ENCODE peak calls at places on chromosome 2, in six cellular contexts. One of them, this sample, is unnamed.

GRCh38 chr2:18795881-18796280 is 206.5 kb upstream of the NT5C1B start:
- DNase-seq in HL-60: no peak
- DNase-seq in lower leg skin: no peak
- DNase-seq in left lung: no peak
- DNase-seq in lower lobe of right lung: no peak
- DNase-seq in NB4: no peak
- DNase-seq in this sample: no peak

GRCh38 chr2:231680284-231680991 is 27.9 kb upstream of the PTMA start:
- DNase-seq in HL-60: no peak
- DNase-seq in lower leg skin: no peak
- DNase-seq in left lung: peak; percentile 56
- DNase-seq in lower lobe of right lung: no peak
- DNase-seq in NB4: no peak
- DNase-seq in this sample: no peak

GRCh38 chr2:153663371-153663770 is 184.8 kb upstream of the RPRM start:
- DNase-seq in HL-60: no peak
- DNase-seq in lower leg skin: no peak
- DNase-seq in left lung: no peak
- DNase-seq in lower lobe of right lung: no peak
- DNase-seq in NB4: no peak
- DNase-seq in this sample: no peak

GRCh38 chr2:194822657-194823056 is 834.4 kb upstream of the SLC39A10 start:
- DNase-seq in HL-60: no peak
- DNase-seq in lower leg skin: no peak
- DNase-seq in left lung: no peak
- DNase-seq in lower lobe of right lung: no peak
- DNase-seq in NB4: no peak
- DNase-seq in this sample: no peak

GRCh38 chr2:74821177-74822124 is 12.5 kb upstream of the HK2 start:
- DNase-seq in HL-60: no peak
- DNase-seq in lower leg skin: peak; percentile 7
- DNase-seq in left lung: no peak
- DNase-seq in lower lobe of right lung: no peak
- DNase-seq in NB4: no peak
- DNase-seq in this sample: no peak

GRCh38 chr2:181962142-181962541 is 23.5 kb upstream of the PPP1R1C start:
- DNase-seq in HL-60: no peak
- DNase-seq in lower leg skin: no peak
- DNase-seq in left lung: no peak
- DNase-seq in lower lobe of right lung: no peak
- DNase-seq in NB4: no peak
- DNase-seq in this sample: no peak

GRCh38 chr2:207408086-207408794 is 121.5 kb upstream of the CREB1 start:
- DNase-seq in HL-60: no peak
- DNase-seq in lower leg skin: no peak
- DNase-seq in left lung: no peak
- DNase-seq in lower lobe of right lung: no peak
- DNase-seq in NB4: no peak
- DNase-seq in this sample: no peak

GRCh38 chr2:58930541-58930940 is 689.4 kb upstream of the FANCL start:
- DNase-seq in HL-60: no peak
- DNase-seq in lower leg skin: no peak
- DNase-seq in left lung: no peak
- DNase-seq in lower lobe of right lung: no peak
- DNase-seq in NB4: no peak
- DNase-seq in this sample: no peak

GRCh38 chr2:217142649-217143266 is 282.9 kb upstream of the TNP1 start:
- DNase-seq in HL-60: no peak
- DNase-seq in lower leg skin: no peak
- DNase-seq in left lung: no peak
- DNase-seq in lower lobe of right lung: no peak
- DNase-seq in NB4: peak; percentile 53
- DNase-seq in this sample: no peak

GRCh38 chr2:189512879-189513278 is 67.7 kb downstream of the SLC40A1 start:
- DNase-seq in HL-60: no peak
- DNase-seq in lower leg skin: no peak
- DNase-seq in left lung: no peak
- DNase-seq in lower lobe of right lung: no peak
- DNase-seq in NB4: no peak
- DNase-seq in this sample: no peak

GRCh38 chr2:219109468-219109867 is 48.7 kb upstream of the IHH start:
- DNase-seq in HL-60: peak; percentile 95
- DNase-seq in lower leg skin: no peak
- DNase-seq in left lung: peak; percentile 72
- DNase-seq in lower lobe of right lung: peak; percentile 67
- DNase-seq in NB4: peak; percentile 94
- DNase-seq in this sample: no peak

GRCh38 chr2:15560404-15560987 is 638 bp downstream of the NBAS start:
- DNase-seq in HL-60: peak; percentile 22
- DNase-seq in lower leg skin: no peak
- DNase-seq in left lung: peak; percentile 33
- DNase-seq in lower lobe of right lung: no peak
- DNase-seq in NB4: peak; percentile 49
- DNase-seq in this sample: no peak

GRCh38 chr2:201858781-201859180 is 52.4 kb downstream of the CDK15 start:
- DNase-seq in HL-60: no peak
- DNase-seq in lower leg skin: no peak
- DNase-seq in left lung: peak; percentile 36
- DNase-seq in lower lobe of right lung: no peak
- DNase-seq in NB4: peak; percentile 79
- DNase-seq in this sample: peak; percentile 30

GRCh38 chr2:46858697-46859080 is 56.9 kb downstream of the MCFD2 start:
- DNase-seq in HL-60: no peak
- DNase-seq in lower leg skin: no peak
- DNase-seq in left lung: no peak
- DNase-seq in lower lobe of right lung: no peak
- DNase-seq in NB4: no peak
- DNase-seq in this sample: no peak

GRCh38 chr2:224956706-224957105 is 85.6 kb downstream of the DOCK10 start:
- DNase-seq in HL-60: no peak
- DNase-seq in lower leg skin: no peak
- DNase-seq in left lung: no peak
- DNase-seq in lower lobe of right lung: no peak
- DNase-seq in NB4: no peak
- DNase-seq in this sample: no peak

GRCh38 chr2:139924070-139924469 is 1143.9 kb upstream of the NXPH2 start:
- DNase-seq in HL-60: no peak
- DNase-seq in lower leg skin: no peak
- DNase-seq in left lung: no peak
- DNase-seq in lower lobe of right lung: no peak
- DNase-seq in NB4: no peak
- DNase-seq in this sample: no peak

GRCh38 chr2:179677148-179677688 is 184.2 kb downstream of the ZNF385B start:
- DNase-seq in HL-60: no peak
- DNase-seq in lower leg skin: no peak
- DNase-seq in left lung: no peak
- DNase-seq in lower lobe of right lung: no peak
- DNase-seq in NB4: no peak
- DNase-seq in this sample: no peak

GRCh38 chr2:178301595-178302324 is 107.4 kb downstream of the OSBPL6 start:
- DNase-seq in HL-60: no peak
- DNase-seq in lower leg skin: no peak
- DNase-seq in left lung: peak; percentile 50
- DNase-seq in lower lobe of right lung: peak; percentile 45
- DNase-seq in NB4: no peak
- DNase-seq in this sample: no peak

GRCh38 chr2:46847726-46848421 is 67.7 kb downstream of the MCFD2 start:
- DNase-seq in HL-60: no peak
- DNase-seq in lower leg skin: no peak
- DNase-seq in left lung: peak; percentile 32
- DNase-seq in lower lobe of right lung: no peak
- DNase-seq in NB4: no peak
- DNase-seq in this sample: no peak

GRCh38 chr2:200863655-200864205 is 728 bp downstream of the CLK1 start:
- DNase-seq in HL-60: no peak
- DNase-seq in lower leg skin: no peak
- DNase-seq in left lung: no peak
- DNase-seq in lower lobe of right lung: no peak
- DNase-seq in NB4: no peak
- DNase-seq in this sample: no peak

GRCh38 chr2:233063269-233063975 is 3.3 kb downstream of the INPP5D start:
- DNase-seq in HL-60: no peak
- DNase-seq in lower leg skin: peak; percentile 85
- DNase-seq in left lung: no peak
- DNase-seq in lower lobe of right lung: no peak
- DNase-seq in NB4: peak; percentile 37
- DNase-seq in this sample: no peak

GRCh38 chr2:128681351-128681906 is 362.8 kb upstream of the HS6ST1 start:
- DNase-seq in HL-60: no peak
- DNase-seq in lower leg skin: peak; percentile 29
- DNase-seq in left lung: no peak
- DNase-seq in lower lobe of right lung: no peak
- DNase-seq in NB4: no peak
- DNase-seq in this sample: no peak

GRCh38 chr2:105428387-105429018 is 29.7 kb upstream of the FHL2 start:
- DNase-seq in HL-60: no peak
- DNase-seq in lower leg skin: no peak
- DNase-seq in left lung: no peak
- DNase-seq in lower lobe of right lung: no peak
- DNase-seq in NB4: no peak
- DNase-seq in this sample: no peak

GRCh38 chr2:100653449-100654045 is 90.8 kb downstream of the PDCL3 start:
- DNase-seq in HL-60: no peak
- DNase-seq in lower leg skin: no peak
- DNase-seq in left lung: no peak
- DNase-seq in lower lobe of right lung: no peak
- DNase-seq in NB4: no peak
- DNase-seq in this sample: no peak

DNA sequence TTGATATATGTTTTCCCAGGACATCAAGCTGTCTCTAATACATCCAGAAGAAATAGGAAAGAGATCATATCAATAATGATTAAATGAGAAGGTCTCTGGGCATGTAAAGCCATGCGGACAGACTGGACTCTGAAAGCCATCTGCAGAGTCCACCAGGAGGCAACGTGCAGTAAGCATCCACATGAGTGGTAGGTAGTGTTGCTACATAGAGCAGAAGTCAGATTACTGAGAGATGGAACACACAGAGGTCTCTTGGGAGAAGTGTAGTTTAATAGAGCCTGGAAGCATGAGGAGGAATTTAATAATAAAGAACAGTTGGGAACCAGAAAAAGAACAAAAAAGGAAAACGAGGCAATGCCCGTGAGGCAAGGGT is 758.1 kb upstream of the DDX18 start:
- DNase-seq in HL-60: no peak
- DNase-seq in lower leg skin: no peak
- DNase-seq in left lung: no peak
- DNase-seq in lower lobe of right lung: no peak
- DNase-seq in NB4: no peak
- DNase-seq in this sample: no peak
- TF ChIP-seq CTCF in HL-60: no peak
- TF ChIP-seq CTCF in lower leg skin: no peak
- TF ChIP-seq CTCF in left lung: no peak
- TF ChIP-seq CTCF in lower lobe of right lung: no peak
- TF ChIP-seq CTCF in NB4: no peak
- TF ChIP-seq CTCF in this sample: no peak

GRCh38 chr2:121617042-121617599 is 32.1 kb downstream of the CLASP1 start:
- DNase-seq in HL-60: no peak
- DNase-seq in lower leg skin: no peak
- DNase-seq in left lung: no peak
- DNase-seq in lower lobe of right lung: no peak
- DNase-seq in NB4: no peak
- DNase-seq in this sample: no peak
- TF ChIP-seq CTCF in HL-60: no peak
- TF ChIP-seq CTCF in lower leg skin: no peak
- TF ChIP-seq CTCF in left lung: no peak
- TF ChIP-seq CTCF in lower lobe of right lung: no peak
- TF ChIP-seq CTCF in NB4: no peak
- TF ChIP-seq CTCF in this sample: no peak

DNA sequence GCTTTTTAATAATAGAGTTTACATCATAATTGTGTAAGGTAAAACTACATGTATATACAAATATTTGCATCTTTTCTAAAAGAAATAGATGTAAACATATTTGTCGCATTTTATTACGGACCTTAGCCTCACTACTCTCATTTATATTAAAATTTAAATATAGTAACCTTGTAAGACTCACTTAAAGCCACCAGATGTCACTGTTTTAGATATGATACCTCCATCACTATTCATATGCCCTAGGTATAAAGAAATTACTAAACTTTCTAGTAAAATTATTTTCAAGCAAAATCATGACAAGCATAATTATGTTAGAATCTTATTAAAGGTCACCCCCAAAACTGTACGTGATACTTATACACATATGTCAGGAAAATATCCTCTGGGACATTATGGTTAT is 674.3 kb upstream of the REG3G start:
- DNase-seq in HL-60: no peak
- DNase-seq in lower leg skin: no peak
- DNase-seq in left lung: no peak
- DNase-seq in lower lobe of right lung: no peak
- DNase-seq in NB4: peak; percentile 7
- DNase-seq in this sample: no peak
- TF ChIP-seq CTCF in HL-60: no peak
- TF ChIP-seq CTCF in lower leg skin: no peak
- TF ChIP-seq CTCF in left lung: no peak
- TF ChIP-seq CTCF in lower lobe of right lung: no peak
- TF ChIP-seq CTCF in NB4: no peak
- TF ChIP-seq CTCF in this sample: no peak

GRCh38 chr2:9789371-9789770 is 53.9 kb upstream of the TAF1B start:
- DNase-seq in HL-60: no peak
- DNase-seq in lower leg skin: no peak
- DNase-seq in left lung: no peak
- DNase-seq in lower lobe of right lung: peak; percentile 17
- DNase-seq in NB4: no peak
- DNase-seq in this sample: no peak
- TF ChIP-seq CTCF in HL-60: no peak
- TF ChIP-seq CTCF in lower leg skin: no peak
- TF ChIP-seq CTCF in left lung: no peak
- TF ChIP-seq CTCF in lower lobe of right lung: no peak
- TF ChIP-seq CTCF in NB4: no peak
- TF ChIP-seq CTCF in this sample: no peak

GRCh38 chr2:184067502-184067901 is 530.8 kb upstream of the ZNF804A start:
- DNase-seq in HL-60: no peak
- DNase-seq in lower leg skin: no peak
- DNase-seq in left lung: no peak
- DNase-seq in lower lobe of right lung: no peak
- DNase-seq in NB4: peak; percentile 16
- DNase-seq in this sample: no peak
- TF ChIP-seq CTCF in HL-60: no peak
- TF ChIP-seq CTCF in lower leg skin: no peak
- TF ChIP-seq CTCF in left lung: no peak
- TF ChIP-seq CTCF in lower lobe of right lung: no peak
- TF ChIP-seq CTCF in NB4: no peak
- TF ChIP-seq CTCF in this sample: no peak

GRCh38 chr2:63622751-63623150 is 34.0 kb downstream of the MDH1 start:
- DNase-seq in HL-60: no peak
- DNase-seq in lower leg skin: no peak
- DNase-seq in left lung: no peak
- DNase-seq in lower lobe of right lung: no peak
- DNase-seq in NB4: no peak
- DNase-seq in this sample: no peak
- TF ChIP-seq CTCF in HL-60: no peak
- TF ChIP-seq CTCF in lower leg skin: no peak
- TF ChIP-seq CTCF in left lung: no peak
- TF ChIP-seq CTCF in lower lobe of right lung: no peak
- TF ChIP-seq CTCF in NB4: no peak
- TF ChIP-seq CTCF in this sample: no peak